ENCODE peak calls at places on chromosomes 13 and 19, in four cellular contexts. I is gastrocnemius medialis, A is Peyer's patch, Z is GM23338. K is an unnamed sample.

GRCh38 chr13:85367887-85368286 is 431.3 kb downstream of the SLITRK6 start:
- DNase-seq in I (no peak), A (no peak), Z (no peak), K (no peak)

GRCh38 chr19:55305491-55305890 is 19.6 kb downstream of the TMEM150B start:
- DNase-seq in I (peak; percentile 38), A (peak; percentile 36), Z (peak; percentile 88), K (no peak)

GRCh38 chr19:10655457-10656312 is 1.5 kb downstream of the ILF3 start:
- DNase-seq in I (no peak), A (no peak), Z (peak; percentile 40), K (no peak)

GRCh38 chr19:10007811-10008211 is 2.5 kb downstream of the COL5A3 start:
- DNase-seq in I (peak; percentile 40), A (no peak), Z (no peak), K (no peak)

GRCh38 chr13:98476538-98476966 is 100.4 kb downstream of the STK24 start:
- DNase-seq in I (no peak), A (peak; percentile 89), Z (peak; percentile 45), K (no peak)

GRCh38 chr19:35124098-35125060 is 8.8 kb downstream of the FXYD3 start:
- DNase-seq in I (peak; percentile 91), A (peak; percentile 81), Z (peak; percentile 64), K (peak; percentile 82)

GRCh38 chr13:94256671-94257070 is 222.8 kb downstream of the DCT start:
- DNase-seq in I (no peak), A (no peak), Z (no peak), K (no peak)

GRCh38 chr13:98976338-98976737 is 1.5 kb downstream of the DOCK9 start:
- DNase-seq in I (no peak), A (no peak), Z (no peak), K (no peak)

GRCh38 chr13:86714495-86714894 is 915.3 kb upstream of the SLITRK6 start:
- DNase-seq in I (no peak), A (no peak), Z (peak; percentile 15), K (no peak)

GRCh38 chr13:20174656-20175405 is 14.0 kb upstream of the GJA3 start:
- DNase-seq in I (peak; percentile 47), A (peak; percentile 27), Z (no peak), K (peak; percentile 80)

GRCh38 chr13:20146381-20146780 is 14.5 kb downstream of the GJA3 start:
- DNase-seq in I (no peak), A (no peak), Z (no peak), K (no peak)

GRCh38 chr13:85698236-85698635 is 101.0 kb downstream of the SLITRK6 start:
- DNase-seq in I (no peak), A (no peak), Z (no peak), K (no peak)

GRCh38 chr19:2797280-2797679 is 12.0 kb downstream of the THOP1 start:
- DNase-seq in I (no peak), A (no peak), Z (no peak), K (no peak)
- H3K36me3 ChIP-seq in I (peaks cover 58% of the 10 kb centered on the region), A (no peaks in the 10 kb centered on the region), Z (peaks cover 11% of the 10 kb centered on the region), K (peaks cover 4% of the 10 kb centered on the region)

GRCh38 chr13:114067886-114068722 is 64.3 kb downstream of the RASA3 start:
- DNase-seq in I (peak; percentile 14), A (peak; percentile 80), Z (no peak), K (no peak)
- H3K27ac ChIP-seq in I (peak overlapping the region; percentile 96), A (peak overlapping the region; percentile 93), Z (no peak overlapping the region), K (peak overlapping the region; percentile 98)

GRCh38 chr19:4088975-4089374 is 22.3 kb upstream of the ZBTB7A start:
- DNase-seq in I (no peak), A (peak; percentile 36), Z (no peak), K (no peak)
- H3K4me3 ChIP-seq in I (no peak overlapping the region), A (no peak overlapping the region), Z (no peak overlapping the region), K (peak overlapping the region; percentile 52)

GRCh38 chr19:4951671-4952070 is 17.2 kb upstream of the KDM4B start:
- DNase-seq in I (no peak), A (no peak), Z (no peak), K (no peak)
- H3K36me3 ChIP-seq in I (no peaks in the 10 kb centered on the region), A (no peaks in the 10 kb centered on the region), Z (peaks cover 26% of the 10 kb centered on the region), K (no peaks in the 10 kb centered on the region)

DNA sequence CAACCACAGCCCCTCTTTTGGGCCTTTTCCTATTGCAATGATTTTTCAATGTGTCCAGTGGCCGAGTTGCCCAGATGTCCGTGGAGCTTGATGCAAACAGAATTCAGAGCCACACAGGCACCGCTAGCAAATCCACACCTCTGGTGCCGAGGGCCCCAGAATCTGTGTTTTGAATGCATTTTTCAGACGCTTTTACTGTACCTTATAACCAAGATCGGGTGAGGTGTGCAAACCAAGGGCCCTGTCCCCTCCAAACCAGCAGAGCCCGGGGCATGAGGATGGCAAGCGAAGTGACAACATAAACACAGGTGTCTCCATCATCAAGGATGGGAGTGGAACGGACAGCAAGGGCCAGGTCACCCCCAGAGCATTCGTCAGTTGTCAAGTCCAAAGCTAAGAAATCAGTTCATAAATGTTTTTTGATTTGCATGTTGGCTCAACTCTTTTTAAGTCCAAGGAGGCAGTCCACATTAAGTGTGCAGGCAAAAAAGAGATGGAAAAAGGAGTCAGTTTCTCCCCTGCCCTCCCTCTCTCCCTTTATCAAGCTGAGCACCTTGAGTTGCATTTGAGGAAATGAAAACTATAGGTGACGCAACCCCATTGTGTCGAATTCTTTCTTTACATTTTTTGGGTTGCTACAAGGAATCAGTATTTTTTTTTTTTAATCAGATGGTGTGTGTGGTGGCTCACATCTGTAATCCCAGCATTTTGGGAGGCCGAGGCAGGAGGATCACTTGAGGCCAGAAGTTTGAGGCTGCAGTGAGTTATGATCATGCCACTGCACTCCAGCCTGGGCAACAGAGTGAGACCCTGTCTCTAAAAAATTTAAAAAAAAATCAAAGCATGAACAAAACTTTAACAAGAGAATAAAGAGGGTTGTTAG is 2.9 kb downstream of the CCDC8 start:
- DNase-seq in I (no peak), A (no peak), Z (no peak), K (no peak)
- H3K27ac ChIP-seq in I (no peak overlapping the region), A (no peak overlapping the region), Z (no peak overlapping the region), K (peak overlapping the region; percentile 88)

DNA sequence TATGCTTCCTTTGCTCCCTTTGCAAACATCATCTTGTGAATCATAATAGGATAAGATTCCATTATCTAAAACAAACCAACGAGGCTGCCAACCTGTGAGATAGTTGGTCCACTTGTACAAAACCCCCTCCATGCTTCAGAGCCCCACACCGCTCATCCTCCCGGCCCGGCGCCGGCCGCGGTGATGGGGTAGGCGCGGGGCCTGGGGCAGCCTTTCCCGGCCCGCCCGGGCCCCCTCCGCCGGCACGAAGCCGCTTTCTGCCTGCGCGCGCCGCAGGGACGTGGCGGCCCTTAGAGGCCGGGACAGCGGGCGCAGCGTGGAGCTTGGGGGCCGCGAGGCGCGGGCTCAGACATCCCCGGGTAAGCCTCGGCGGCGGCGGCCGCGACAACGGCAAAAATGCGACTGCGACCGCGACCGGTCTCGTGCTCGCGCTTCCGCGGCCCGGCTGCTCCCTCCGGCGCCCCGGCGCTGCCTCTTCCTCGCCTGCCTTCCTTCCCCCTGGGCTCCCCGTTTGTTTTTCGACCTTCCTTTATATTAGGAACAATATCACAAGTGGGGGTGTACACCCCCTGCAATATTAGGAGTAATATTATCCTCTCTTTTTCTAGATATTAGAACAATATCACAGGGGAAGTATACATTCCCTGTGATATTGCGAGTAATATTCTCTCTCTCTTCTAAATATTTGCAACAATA is 54.0 kb upstream of the CEACAM21 start:
- DNase-seq in I (no peak), A (no peak), Z (peak; percentile 51), K (no peak)
- H3K4me3 ChIP-seq in I (peak overlapping the region; percentile 32), A (peak overlapping the region; percentile 46), Z (peak overlapping the region; percentile 53), K (peak overlapping the region; percentile 67)

GRCh38 chr19:44607049-44607448 is 6.3 kb upstream of the IGSF23 start:
- DNase-seq in I (no peak), A (no peak), Z (no peak), K (no peak)
- H3K36me3 ChIP-seq in I (no peaks in the 10 kb centered on the region), A (no peaks in the 10 kb centered on the region), Z (no peaks in the 10 kb centered on the region), K (no peaks in the 10 kb centered on the region)

DNA sequence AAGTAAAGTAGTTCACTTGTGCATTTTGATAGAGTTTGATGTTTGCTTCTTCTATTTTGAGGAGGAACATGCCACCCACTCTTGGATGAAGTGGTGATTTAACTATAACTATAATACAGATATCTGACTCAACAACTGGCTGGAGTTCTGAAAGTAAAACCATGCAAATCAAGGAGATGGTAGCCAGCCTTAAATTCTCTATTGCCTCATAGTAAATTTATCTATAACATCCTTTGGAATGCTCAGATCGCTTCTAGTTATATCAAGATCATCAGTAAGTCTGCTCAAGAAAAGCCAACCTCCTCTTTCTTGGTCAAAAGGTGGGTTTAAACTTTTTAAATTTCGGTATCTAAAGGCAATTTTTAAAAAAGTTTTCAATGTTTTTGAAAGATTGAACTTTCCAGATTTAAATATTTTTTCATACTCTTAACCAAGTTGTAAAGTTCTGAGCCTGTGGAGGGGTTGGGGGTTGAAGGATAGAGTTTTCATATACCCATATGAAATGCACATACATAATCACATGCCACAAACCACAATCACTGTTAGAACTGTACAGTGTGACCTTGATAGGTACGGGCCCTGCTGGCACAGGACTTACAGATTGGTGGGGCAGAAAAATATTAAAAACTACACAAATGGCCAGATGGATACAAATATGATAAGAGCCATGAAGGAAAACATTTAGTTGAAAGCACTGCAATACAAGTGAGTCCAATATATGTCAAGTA is 90.4 kb upstream of the RFC3 start:
- DNase-seq in I (no peak), A (no peak), Z (no peak), K (no peak)
- H3K27ac ChIP-seq in I (no peak overlapping the region), A (no peak overlapping the region), Z (no peak overlapping the region), K (no peak overlapping the region)

K was measured in thoracic aorta.